ENCODE peak calls at places on chromosomes 6 and 20, in four cellular contexts. One of them, this sample, is unnamed.

GRCh38 chr6:74891358-74891811 is 314.5 kb downstream of the COL12A1 start:
- DNase-seq in lung: no peak
- DNase-seq in HCT116: no peak
- DNase-seq in adrenal gland: no peak
- DNase-seq in this sample: peak; percentile 33

GRCh38 chr6:130602151-130602770 is 224.9 kb upstream of the SMLR1 start:
- DNase-seq in lung: no peak
- DNase-seq in HCT116: peak; percentile 94
- DNase-seq in adrenal gland: peak; percentile 70
- DNase-seq in this sample: no peak

GRCh38 chr6:77466055-77467028 is 3.1 kb upstream of the HTR1B start:
- DNase-seq in lung: no peak
- DNase-seq in HCT116: no peak
- DNase-seq in adrenal gland: peak; percentile 60
- DNase-seq in this sample: peak; percentile 85

GRCh38 chr6:137904822-137905617 is 38.0 kb downstream of the TNFAIP3 start:
- DNase-seq in lung: no peak
- DNase-seq in HCT116: no peak
- DNase-seq in adrenal gland: no peak
- DNase-seq in this sample: no peak

GRCh38 chr6:32086661-32087573 is 22.2 kb downstream of the TNXB start:
- DNase-seq in lung: no peak
- DNase-seq in HCT116: no peak
- DNase-seq in adrenal gland: peak; percentile 64
- DNase-seq in this sample: peak; percentile 52

GRCh38 chr6:155303361-155303870 is 10.9 kb downstream of the TFB1M start:
- DNase-seq in lung: no peak
- DNase-seq in HCT116: no peak
- DNase-seq in adrenal gland: no peak
- DNase-seq in this sample: no peak

GRCh38 chr6:73451166-73452106 is 661 bp downstream of the CGAS start:
- DNase-seq in lung: peak; percentile 31
- DNase-seq in HCT116: no peak
- DNase-seq in adrenal gland: no peak
- DNase-seq in this sample: peak; percentile 47

GRCh38 chr6:162940426-162940825 is 212.7 kb downstream of the PACRG start:
- DNase-seq in lung: no peak
- DNase-seq in HCT116: no peak
- DNase-seq in adrenal gland: no peak
- DNase-seq in this sample: peak; percentile 64

GRCh38 chr6:137970368-137970767 is 103.3 kb downstream of the TNFAIP3 start:
- DNase-seq in lung: no peak
- DNase-seq in HCT116: no peak
- DNase-seq in adrenal gland: no peak
- DNase-seq in this sample: no peak

GRCh38 chr6:42227173-42227850 is 9.7 kb upstream of the MRPS10 start:
- DNase-seq in lung: no peak
- DNase-seq in HCT116: no peak
- DNase-seq in adrenal gland: no peak
- DNase-seq in this sample: no peak

GRCh38 chr6:5094327-5094726 is 9.2 kb downstream of the PPP1R3G start:
- DNase-seq in lung: no peak
- DNase-seq in HCT116: no peak
- DNase-seq in adrenal gland: peak; percentile 30
- DNase-seq in this sample: no peak

GRCh38 chr6:160930547-160931377 is 60.8 kb upstream of the MAP3K4 start:
- DNase-seq in lung: peak; percentile 81
- DNase-seq in HCT116: peak; percentile 23
- DNase-seq in adrenal gland: peak; percentile 75
- DNase-seq in this sample: peak; percentile 83

GRCh38 chr6:64330694-64331309 is 695.2 kb downstream of the PHF3 start:
- DNase-seq in lung: peak; percentile 71
- DNase-seq in HCT116: no peak
- DNase-seq in adrenal gland: peak; percentile 61
- DNase-seq in this sample: peak; percentile 88

GRCh38 chr6:15770347-15771143 is 107.7 kb upstream of the DTNBP1 start:
- DNase-seq in lung: no peak
- DNase-seq in HCT116: no peak
- DNase-seq in adrenal gland: peak; percentile 67
- DNase-seq in this sample: no peak

GRCh38 chr6:145483191-145483996 is 251.9 kb downstream of the EPM2A start:
- DNase-seq in lung: no peak
- DNase-seq in HCT116: peak; percentile 80
- DNase-seq in adrenal gland: no peak
- DNase-seq in this sample: no peak

GRCh38 chr20:19849341-19850189 is 91.5 kb downstream of the RIN2 start:
- DNase-seq in lung: no peak
- DNase-seq in HCT116: no peak
- DNase-seq in adrenal gland: no peak
- DNase-seq in this sample: peak; percentile 29

GRCh38 chr6:10140824-10141223 is 274.1 kb downstream of the TFAP2A start:
- DNase-seq in lung: no peak
- DNase-seq in HCT116: no peak
- DNase-seq in adrenal gland: no peak
- DNase-seq in this sample: no peak

GRCh38 chr6:37994238-37994637 is 174.7 kb downstream of the ZFAND3 start:
- DNase-seq in lung: no peak
- DNase-seq in HCT116: no peak
- DNase-seq in adrenal gland: no peak
- DNase-seq in this sample: no peak

GRCh38 chr6:116997496-116997895 is 120.5 kb downstream of the RFX6 start:
- DNase-seq in lung: no peak
- DNase-seq in HCT116: no peak
- DNase-seq in adrenal gland: no peak
- DNase-seq in this sample: no peak

GRCh38 chr6:147954938-147955337 is 387.7 kb upstream of the SASH1 start:
- DNase-seq in lung: no peak
- DNase-seq in HCT116: no peak
- DNase-seq in adrenal gland: no peak
- DNase-seq in this sample: no peak

GRCh38 chr6:52063584-52064400 is 23.6 kb downstream of the PKHD1 start:
- DNase-seq in lung: peak; percentile 40
- DNase-seq in HCT116: peak; percentile 35
- DNase-seq in adrenal gland: peak; percentile 25
- DNase-seq in this sample: peak; percentile 36

GRCh38 chr6:169833258-169833794 is 81.9 kb downstream of the ERMARD start:
- DNase-seq in lung: peak; percentile 13
- DNase-seq in HCT116: no peak
- DNase-seq in adrenal gland: no peak
- DNase-seq in this sample: peak; percentile 5

GRCh38 chr6:129978148-129978916 is 40.0 kb upstream of the L3MBTL3 start:
- DNase-seq in lung: no peak
- DNase-seq in HCT116: no peak
- DNase-seq in adrenal gland: no peak
- DNase-seq in this sample: no peak

GRCh38 chr6:18047406-18047805 is 60.0 kb upstream of the KIF13A start:
- DNase-seq in lung: no peak
- DNase-seq in HCT116: no peak
- DNase-seq in adrenal gland: no peak
- DNase-seq in this sample: no peak

GRCh38 chr6:4550227-4550597 is 226.0 kb upstream of the CDYL start:
- DNase-seq in lung: no peak
- DNase-seq in HCT116: no peak
- DNase-seq in adrenal gland: no peak
- DNase-seq in this sample: peak; percentile 29

GRCh38 chr20:63495771-63496403 is 3.0 kb downstream of the EEF1A2 start:
- DNase-seq in lung: peak; percentile 73
- DNase-seq in HCT116: no peak
- DNase-seq in adrenal gland: peak; percentile 56
- DNase-seq in this sample: peak; percentile 72
- H3K4me3 ChIP-seq in lung: no peak overlapping the region
- H3K4me3 ChIP-seq in HCT116: no peak overlapping the region
- H3K4me3 ChIP-seq in adrenal gland: no peak overlapping the region
- H3K4me3 ChIP-seq in this sample: no peak overlapping the region

GRCh38 chr6:166632731-166633130 is 5.7 kb upstream of the RPS6KA2 start:
- DNase-seq in lung: no peak
- DNase-seq in HCT116: no peak
- DNase-seq in adrenal gland: no peak
- DNase-seq in this sample: no peak
- H3K4me1 ChIP-seq in lung: peaks cover 31% of the 10 kb centered on the region
- H3K4me1 ChIP-seq in HCT116: peaks cover 4% of the 10 kb centered on the region
- H3K4me1 ChIP-seq in adrenal gland: peaks cover 30% of the 10 kb centered on the region
- H3K4me1 ChIP-seq in this sample: peaks cover 15% of the 10 kb centered on the region

GRCh38 chr20:309841-310644 is 12.7 kb downstream of the ZCCHC3 start:
- DNase-seq in lung: peak; percentile 98
- DNase-seq in HCT116: no peak
- DNase-seq in adrenal gland: peak; percentile 100
- DNase-seq in this sample: peak; percentile 100

GRCh38 chr20:310645-311044 is 13.3 kb downstream of the ZCCHC3 start:
- DNase-seq in lung: no peak
- DNase-seq in HCT116: no peak
- DNase-seq in adrenal gland: no peak
- DNase-seq in this sample: no peak

GRCh38 chr20:311603-312002 is 13.7 kb upstream of the SOX12 start:
- DNase-seq in lung: no peak
- DNase-seq in HCT116: no peak
- DNase-seq in adrenal gland: no peak
- DNase-seq in this sample: no peak

GRCh38 chr20:308427-309038 is 11.2 kb downstream of the ZCCHC3 start:
- DNase-seq in lung: no peak
- DNase-seq in HCT116: no peak
- DNase-seq in adrenal gland: no peak
- DNase-seq in this sample: no peak

GRCh38 chr20:309306-309840 is 12.0 kb downstream of the ZCCHC3 start:
- DNase-seq in lung: no peak
- DNase-seq in HCT116: no peak
- DNase-seq in adrenal gland: no peak
- DNase-seq in this sample: no peak
- H3K4me3 ChIP-seq in lung: no peak overlapping the region
- H3K4me3 ChIP-seq in HCT116: no peak overlapping the region
- H3K4me3 ChIP-seq in adrenal gland: no peak overlapping the region
- H3K4me3 ChIP-seq in this sample: peak overlapping the region; percentile 68

DNA sequence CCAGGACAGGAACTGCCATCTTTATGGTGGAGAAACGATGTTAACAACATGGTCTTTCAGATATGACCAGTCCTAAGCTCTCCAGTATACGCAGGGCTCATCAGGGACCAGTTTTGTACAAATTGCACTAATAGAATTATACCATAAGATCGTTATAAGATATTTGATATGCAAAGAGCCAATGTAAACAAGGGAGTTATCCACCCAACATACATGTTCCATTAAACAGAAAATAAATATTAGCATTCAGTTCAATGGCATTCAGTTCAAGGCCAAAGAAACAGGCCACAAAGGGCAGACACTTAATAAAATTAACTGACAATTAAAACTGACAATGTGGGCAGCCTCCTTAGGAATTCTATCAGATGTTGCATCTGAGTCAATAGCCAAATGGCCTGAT is 2.6 kb downstream of the GFOD1 start:
- DNase-seq in lung: no peak
- DNase-seq in HCT116: no peak
- DNase-seq in adrenal gland: no peak
- DNase-seq in this sample: no peak
- H3K4me1 ChIP-seq in lung: peaks cover 18% of the 10 kb centered on the region
- H3K4me1 ChIP-seq in HCT116: peaks cover 7% of the 10 kb centered on the region
- H3K4me1 ChIP-seq in adrenal gland: peaks cover 21% of the 10 kb centered on the region
- H3K4me1 ChIP-seq in this sample: peaks cover 5% of the 10 kb centered on the region

GRCh38 chr20:56779452-56780143 is 150.5 kb downstream of the TFAP2C start:
- DNase-seq in lung: no peak
- DNase-seq in HCT116: no peak
- DNase-seq in adrenal gland: peak; percentile 52
- DNase-seq in this sample: no peak
- H3K4me3 ChIP-seq in lung: no peak overlapping the region
- H3K4me3 ChIP-seq in HCT116: no peak overlapping the region
- H3K4me3 ChIP-seq in adrenal gland: no peak overlapping the region
- H3K4me3 ChIP-seq in this sample: no peak overlapping the region